ENCODE peak calls at places on chromosomes 13 and 19, in six cellular contexts. K is lower leg skin, M is stomach, V is right atrium auricular region, Q is thyroid gland, S is heart right ventricle. I is an unnamed sample.

GRCh38 chr19:843180-843835 is 2.5 kb downstream of the PRTN3 start:
- DNase-seq in K (no peak), M (peak; percentile 58), V (no peak), Q (no peak), S (no peak), I (no peak)

GRCh38 chr19:42252365-42253244 is 2.3 kb downstream of the ERF start:
- DNase-seq in K (peak; percentile 45), M (no peak), V (peak; percentile 80), Q (peak; percentile 64), S (peak; percentile 58), I (peak; percentile 52)

GRCh38 chr19:17194608-17195007 is 20.5 kb upstream of the USE1 start:
- DNase-seq in K (no peak), M (no peak), V (no peak), Q (no peak), S (no peak), I (no peak)

GRCh38 chr13:101690871-101691270 is 238.4 kb downstream of the ITGBL1 start:
- DNase-seq in K (no peak), M (no peak), V (no peak), Q (no peak), S (no peak), I (no peak)

GRCh38 chr19:49808762-49809154 is 4.3 kb downstream of the FUZ start:
- DNase-seq in K (peak; percentile 92), M (peak; percentile 96), V (peak; percentile 95), Q (peak; percentile 95), S (peak; percentile 95), I (peak; percentile 80)

GRCh38 chr19:18494267-18494607 is 27.6 kb downstream of the ELL start:
- DNase-seq in K (no peak), M (no peak), V (no peak), Q (no peak), S (no peak), I (peak; percentile 58)

GRCh38 chr13:30696278-30697176 is 38.8 kb upstream of the ALOX5AP start:
- DNase-seq in K (no peak), M (no peak), V (peak; percentile 66), Q (no peak), S (peak; percentile 45), I (peak; percentile 34)

GRCh38 chr13:112748947-112749346 is 59.1 kb downstream of the ATP11A start:
- DNase-seq in K (peak; percentile 37), M (no peak), V (peak; percentile 75), Q (peak; percentile 70), S (no peak), I (peak; percentile 41)

GRCh38 chr19:37817180-37817911 is 38.0 kb upstream of the ZNF573 start:
- DNase-seq in K (peak; percentile 29), M (peak; percentile 33), V (peak; percentile 66), Q (peak; percentile 95), S (peak; percentile 89), I (peak; percentile 31)

GRCh38 chr13:37868691-37869505 is 674 bp downstream of the TRPC4 start:
- DNase-seq in K (no peak), M (no peak), V (no peak), Q (no peak), S (no peak), I (peak; percentile 67)

GRCh38 chr13:59880468-59880867 is 283.3 kb downstream of the DIAPH3 start:
- DNase-seq in K (no peak), M (no peak), V (no peak), Q (no peak), S (no peak), I (peak; percentile 9)

GRCh38 chr13:83883061-83883523 is 818 bp upstream of the SLITRK1 start:
- DNase-seq in K (no peak), M (no peak), V (no peak), Q (no peak), S (no peak), I (no peak)
- TF ChIP-seq CTCF in K (no peak), M (no peak), V (no peak), Q (no peak), S (no peak), I (no peak)

GRCh38 chr13:108974686-108975085 is 345.3 kb downstream of the MYO16 start:
- DNase-seq in K (no peak), M (no peak), V (no peak), Q (no peak), S (no peak), I (no peak)
- TF ChIP-seq CTCF in K (no peak), M (no peak), V (no peak), Q (no peak), S (no peak), I (no peak)

DNA sequence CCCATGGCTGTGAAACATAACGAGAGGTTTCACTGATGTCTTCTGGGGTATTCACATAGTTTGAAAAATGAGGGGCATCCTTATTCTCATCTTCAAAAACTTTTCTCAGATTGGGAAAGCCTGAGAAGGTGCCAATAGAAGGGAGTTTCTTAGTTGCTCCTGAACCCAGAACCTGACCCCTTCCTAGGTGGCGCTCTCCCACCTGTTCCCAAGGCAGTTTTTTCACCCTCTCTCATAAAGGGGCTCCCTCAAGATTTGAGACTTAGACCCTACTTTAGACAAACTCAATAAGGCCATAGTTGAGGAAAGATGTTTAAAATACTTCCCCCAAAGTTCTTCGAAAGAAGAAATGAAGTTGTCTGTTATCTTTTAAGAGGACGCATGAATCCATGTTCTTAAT is 142.2 kb downstream of the FGF9 start:
- DNase-seq in K (no peak), M (no peak), V (no peak), Q (no peak), S (no peak), I (no peak)
- TF ChIP-seq CTCF in K (no peak), M (no peak), V (no peak), Q (no peak), S (no peak), I (no peak)

DNA sequence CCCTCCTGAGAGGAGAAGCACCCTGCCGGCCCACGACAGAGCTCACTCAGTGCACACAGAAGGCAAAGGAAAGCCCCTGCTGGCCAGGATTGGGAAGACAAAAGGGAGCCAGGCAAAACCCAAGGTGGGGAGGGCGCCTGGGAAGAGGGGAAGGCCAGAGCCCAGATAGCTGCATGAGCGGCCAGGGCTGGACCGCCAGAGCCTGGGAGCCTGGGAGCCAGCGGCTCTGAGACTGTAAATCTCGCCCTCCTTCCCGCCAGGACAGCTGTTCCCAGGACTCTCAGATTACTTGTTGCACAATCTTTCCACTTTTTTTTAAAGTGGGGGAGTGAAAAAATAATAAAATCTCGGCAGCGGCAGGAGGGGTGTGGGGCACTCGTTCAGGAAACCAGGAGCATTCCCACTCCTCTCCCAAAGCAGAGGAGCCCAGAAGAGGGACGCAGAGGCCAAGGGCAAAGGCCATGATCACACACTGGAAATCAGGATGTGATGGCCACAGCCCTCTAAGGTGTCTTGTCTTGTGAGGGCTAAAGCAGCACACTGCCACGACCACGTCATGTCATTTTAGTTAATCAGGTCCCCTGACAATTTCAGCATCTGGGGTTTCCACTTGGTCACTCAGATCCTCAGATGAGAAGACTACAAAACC is 19.6 kb upstream of the EPHX3 start:
- DNase-seq in K (peak; percentile 62), M (peak; percentile 33), V (peak; percentile 89), Q (peak; percentile 38), S (peak; percentile 86), I (peak; percentile 98)
- TF ChIP-seq CTCF in K (no peak), M (no peak), V (no peak), Q (no peak), S (peak; percentile 61), I (peak; percentile 70)

GRCh38 chr19:35232912-35233311 is 4.4 kb upstream of the FAM187B start:
- DNase-seq in K (no peak), M (no peak), V (peak; percentile 4), Q (no peak), S (no peak), I (no peak)

GRCh38 chr19:35240322-35240721 is 8.5 kb upstream of the LSR start:
- DNase-seq in K (no peak), M (no peak), V (peak; percentile 9), Q (no peak), S (no peak), I (no peak)

GRCh38 chr19:35231956-35232746 is 3.6 kb upstream of the FAM187B start:
- DNase-seq in K (no peak), M (no peak), V (peak; percentile 38), Q (no peak), S (no peak), I (no peak)

GRCh38 chr19:35241417-35241816 is 7.4 kb upstream of the LSR start:
- DNase-seq in K (no peak), M (no peak), V (no peak), Q (no peak), S (no peak), I (no peak)

GRCh38 chr19:35236638-35237400 is 8.3 kb upstream of the FAM187B start:
- DNase-seq in K (no peak), M (no peak), V (peak; percentile 26), Q (no peak), S (no peak), I (no peak)
- TF ChIP-seq CTCF in K (no peak), M (no peak), V (no peak), Q (no peak), S (peak; percentile 22), I (peak; percentile 9)

DNA sequence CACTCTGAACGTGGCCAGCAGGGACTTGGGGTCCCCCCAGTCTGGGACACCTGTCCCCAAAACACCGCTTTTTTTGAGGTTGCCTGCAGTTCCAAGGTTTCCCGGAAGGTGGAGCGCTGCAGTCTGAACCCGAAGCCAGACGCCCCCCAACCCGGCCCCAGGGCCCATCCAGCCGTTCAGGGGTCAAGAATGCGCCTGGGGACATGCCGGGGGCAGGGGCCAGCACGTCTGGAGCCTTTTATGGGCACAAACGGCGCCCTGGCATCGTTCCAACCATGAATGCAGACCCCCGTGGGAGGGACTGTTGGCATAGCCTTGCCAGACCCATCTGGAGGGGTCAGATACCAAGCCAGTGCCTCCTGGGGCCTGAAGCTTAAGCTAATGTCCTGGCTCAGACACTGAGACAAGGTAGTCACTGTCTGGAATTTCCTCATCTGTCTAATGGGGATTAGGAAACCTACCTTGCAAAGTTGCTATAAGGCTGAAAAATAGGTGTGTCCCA is 6.9 kb downstream of the S1PR5 start:
- DNase-seq in K (no peak), M (no peak), V (no peak), Q (no peak), S (no peak), I (no peak)
- TF ChIP-seq CTCF in K (no peak), M (peak; percentile 73), V (peak; percentile 55), Q (peak; percentile 49), S (peak; percentile 67), I (peak; percentile 61)

DNA sequence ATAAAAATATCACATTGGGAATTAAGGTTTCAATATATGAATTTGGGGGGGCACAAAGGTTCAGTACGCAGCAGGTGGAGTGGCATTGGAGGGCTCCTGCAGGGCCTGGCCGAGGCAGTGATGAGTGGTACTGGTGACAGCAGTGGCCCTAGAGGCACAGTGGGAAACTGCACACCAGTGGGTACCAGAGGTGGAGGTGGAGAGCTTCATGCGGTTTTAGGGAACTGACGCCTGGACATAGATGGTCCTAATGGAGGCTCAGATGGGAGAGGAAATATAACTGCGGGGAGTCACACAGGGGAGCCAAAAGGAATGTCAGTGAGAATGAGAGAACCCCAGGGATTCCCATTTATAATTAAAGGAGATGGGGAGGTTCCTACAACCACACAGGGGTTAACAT is 156.2 kb downstream of the COG6 start:
- DNase-seq in K (no peak), M (no peak), V (no peak), Q (no peak), S (no peak), I (no peak)
- TF ChIP-seq CTCF in K (no peak), M (no peak), V (no peak), Q (no peak), S (no peak), I (no peak)

DNA sequence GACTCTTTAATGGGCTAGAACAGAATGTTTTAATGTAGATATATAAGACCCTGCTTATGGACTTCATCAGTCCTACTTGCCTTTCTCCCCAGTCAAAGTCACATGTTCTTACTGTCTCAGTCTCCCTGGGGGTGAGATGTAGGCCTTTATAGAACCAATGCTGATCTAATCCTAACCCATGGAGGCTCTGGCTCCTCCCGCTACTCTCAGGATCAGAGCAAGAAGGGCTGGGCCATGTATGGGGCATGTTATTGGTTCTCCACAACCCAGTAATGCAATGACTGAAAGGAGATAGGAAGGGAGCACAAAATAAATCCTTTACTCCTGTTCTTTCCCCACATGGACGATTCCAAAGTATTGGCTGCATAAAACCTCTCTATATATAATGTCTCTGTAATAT is 82.3 kb downstream of the UGGT2 start:
- DNase-seq in K (no peak), M (no peak), V (no peak), Q (no peak), S (no peak), I (no peak)
- TF ChIP-seq CTCF in K (no peak), M (no peak), V (no peak), Q (no peak), S (no peak), I (no peak)